ENCODE peak calls at places on chromosome 13, in ten cellular contexts. Q, R, L, E, C, D, F, K, H and X are unnamed samples.

GRCh38 chr13:99360696-99361095 is 53.5 kb upstream of the GPR183 start:
- DNase-seq in D (no peak), Q (no peak), K (no peak), H (no peak), E (no peak), L (no peak), F (no peak), C (no peak), R (no peak), X (no peak)

GRCh38 chr13:109412232-109412935 is 374.0 kb downstream of the IRS2 start:
- DNase-seq in L (no peak), C (peak), R (peak), Q (peak), K (no peak), F (peak), H (peak), E (peak), D (no peak), X (peak)

GRCh38 chr13:50082426-50083283 is 67.4 kb downstream of the KCNRG start:
- DNase-seq in Q (peak), L (peak), C (peak), F (peak), E (peak), H (peak), R (peak), K (peak), D (peak), X (peak)

GRCh38 chr13:31965361-31966066 is 66.1 kb upstream of the FRY start:
- DNase-seq in D (no peak), R (no peak), K (no peak), F (no peak), Q (no peak), H (peak), C (no peak), L (no peak), E (no peak), X (peak)

GRCh38 chr13:114109646-114110045 is 22.8 kb downstream of the RASA3 start:
- DNase-seq in Q (no peak), H (no peak), L (no peak), E (no peak), D (peak), C (no peak), R (no peak), K (no peak), F (no peak), X (no peak)

GRCh38 chr13:77810430-77810829 is 108.2 kb downstream of the EDNRB start:
- DNase-seq in D (no peak), C (no peak), E (no peak), R (no peak), F (peak), H (peak), K (no peak), Q (no peak), L (no peak), X (peak)

GRCh38 chr13:61276401-61276800 is 139.2 kb downstream of the PCDH20 start:
- DNase-seq in H (no peak), K (no peak), Q (no peak), D (no peak), R (no peak), C (no peak), F (no peak), E (no peak), L (no peak), X (no peak)

GRCh38 chr13:110506859-110507566 is 54.5 kb downstream of the RAB20 start:
- DNase-seq in C (no peak), D (no peak), L (no peak), E (peak), H (no peak), R (peak), K (peak), Q (no peak), F (peak), X (peak)

GRCh38 chr13:45548281-45548680 is 67.3 kb downstream of the ERICH6B start:
- DNase-seq in L (no peak), R (no peak), F (no peak), K (no peak), Q (no peak), H (no peak), D (no peak), E (no peak), C (no peak), X (no peak)

GRCh38 chr13:44407891-44408290 is 34.3 kb downstream of the SERP2 start:
- DNase-seq in Q (no peak), D (no peak), H (no peak), L (no peak), E (no peak), F (no peak), K (peak), R (peak), C (no peak), X (no peak)

GRCh38 chr13:48949566-48950506 is 25.9 kb upstream of the FNDC3A start:
- DNase-seq in L (no peak), K (no peak), R (no peak), H (no peak), C (no peak), D (no peak), Q (no peak), E (no peak), F (no peak), X (no peak)

GRCh38 chr13:35894636-35895035 is 236.5 kb downstream of the DCLK1 start:
- DNase-seq in Q (no peak), D (no peak), E (no peak), K (no peak), R (no peak), F (no peak), H (no peak), L (no peak), C (no peak), X (no peak)

GRCh38 chr13:40221460-40222201 is 444.8 kb downstream of the FOXO1 start:
- DNase-seq in D (no peak), L (peak), Q (no peak), R (no peak), H (peak), K (peak), F (no peak), C (no peak), E (no peak), X (peak)

GRCh38 chr13:23715762-23716235 is 145.6 kb downstream of the TNFRSF19 start:
- DNase-seq in H (no peak), K (no peak), R (no peak), Q (no peak), F (peak), D (no peak), E (peak), L (no peak), C (no peak), X (no peak)

GRCh38 chr13:34391071-34391470 is 551.0 kb upstream of the NBEA start:
- DNase-seq in E (no peak), H (peak), F (no peak), R (peak), C (no peak), D (no peak), K (no peak), Q (no peak), L (no peak), X (peak)

GRCh38 chr13:67803118-67803517 is 573.0 kb upstream of the PCDH9 start:
- DNase-seq in D (no peak), F (no peak), E (no peak), H (no peak), R (no peak), L (no peak), Q (no peak), C (no peak), K (no peak), X (no peak)
- TF ChIP-seq CTCF in D (no peak), F (no peak), E (no peak), H (no peak), R (no peak), L (no peak), Q (no peak), C (no peak), K (no peak), X (no peak)

DNA sequence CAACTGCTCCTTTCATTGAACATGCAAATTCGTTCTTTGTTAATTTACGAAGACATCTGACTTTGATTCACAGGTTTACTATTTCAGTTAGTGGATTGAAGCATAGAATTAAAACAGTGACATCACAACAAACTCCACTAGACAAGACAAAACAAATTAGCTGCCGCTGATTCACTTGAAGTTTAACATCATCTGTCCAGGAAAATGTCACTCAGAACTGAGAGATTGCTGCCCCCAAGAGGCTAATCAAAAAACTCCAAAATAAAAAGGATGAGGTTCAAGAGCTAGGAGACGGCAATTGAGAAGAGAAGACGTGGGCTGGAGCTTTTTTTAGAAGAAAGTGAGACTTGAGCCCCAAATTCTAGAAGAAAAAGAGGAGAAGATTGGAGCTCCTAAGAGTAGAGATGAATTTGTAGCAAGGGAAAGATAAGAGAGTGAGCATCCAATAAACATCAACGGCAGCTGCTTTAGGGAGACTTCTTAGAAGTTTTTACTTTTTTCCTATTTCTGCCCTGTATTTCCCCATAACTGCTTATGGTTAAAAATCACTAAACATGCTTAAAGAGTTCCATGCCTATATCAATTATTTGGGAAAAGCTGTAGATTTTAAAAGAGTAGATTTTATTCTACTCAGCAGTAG is 40.8 kb upstream of the TPP2 start:
- DNase-seq in H (peak), Q (peak), F (peak), D (no peak), K (no peak), L (no peak), E (no peak), C (no peak), R (peak), X (peak)
- TF ChIP-seq CTCF in H (peak), Q (peak), F (peak), D (no peak), K (no peak), L (peak), E (no peak), C (peak), R (peak), X (peak)

DNA sequence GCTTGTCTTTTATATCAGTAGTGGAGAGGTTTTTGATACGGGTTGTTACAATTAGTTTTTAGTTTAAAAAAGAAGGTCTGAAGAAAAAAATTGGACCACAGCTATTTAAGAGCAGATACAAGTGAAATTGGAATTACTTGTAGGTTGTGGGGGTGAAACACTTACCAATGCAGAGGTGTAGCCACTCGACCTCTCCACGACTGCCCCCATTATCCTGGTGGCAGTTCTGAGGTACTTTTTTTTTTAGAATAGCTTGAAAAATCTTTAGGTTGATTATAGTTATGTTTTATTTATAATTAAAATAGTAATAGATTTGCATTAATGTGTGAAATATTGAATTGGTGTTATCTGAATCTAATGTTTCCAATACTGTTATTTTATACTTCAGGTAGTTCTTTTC is 60.7 kb downstream of the PAN3 start:
- DNase-seq in L (no peak), Q (no peak), F (no peak), D (no peak), K (no peak), C (no peak), R (no peak), E (no peak), H (no peak), X (no peak)
- TF ChIP-seq CTCF in L (no peak), Q (peak), F (no peak), D (no peak), K (no peak), C (peak), R (no peak), E (no peak), H (no peak), X (no peak)

GRCh38 chr13:59038824-59039223 is 1124.9 kb downstream of the DIAPH3 start:
- DNase-seq in Q (no peak), H (peak), D (no peak), E (no peak), R (peak), F (no peak), K (no peak), L (no peak), C (no peak), X (no peak)

GRCh38 chr13:59047546-59047945 is 1116.2 kb downstream of the DIAPH3 start:
- DNase-seq in D (no peak), C (no peak), L (no peak), E (no peak), K (no peak), F (no peak), R (no peak), H (peak), Q (no peak), X (no peak)

DNA sequence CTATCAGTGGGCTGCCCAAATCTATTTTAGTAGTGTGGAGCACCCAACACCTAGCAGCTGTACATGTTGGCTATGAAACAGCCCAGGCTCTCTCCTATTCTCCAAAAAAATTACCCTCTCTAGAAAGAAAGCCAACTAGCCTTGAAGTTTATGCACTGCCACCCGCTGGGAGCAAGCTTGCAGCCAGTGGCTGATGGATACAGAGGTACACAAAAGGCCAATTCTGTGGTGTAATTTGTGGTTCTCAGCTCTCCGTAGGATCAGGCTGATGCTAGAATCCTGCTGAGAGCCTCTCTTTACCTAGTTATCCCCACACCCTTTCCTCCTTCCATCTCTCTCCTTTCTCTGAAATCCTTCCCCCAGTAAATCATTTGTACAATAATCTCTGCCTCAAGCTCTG is 1120.7 kb downstream of the DIAPH3 start:
- DNase-seq in F (no peak), C (no peak), E (no peak), K (no peak), L (no peak), R (no peak), D (no peak), Q (no peak), H (no peak), X (no peak)
- TF ChIP-seq CTCF in F (no peak), C (no peak), E (no peak), K (no peak), L (no peak), R (no peak), D (no peak), Q (no peak), H (no peak), X (no peak)

GRCh38 chr13:100542546-100543156 is 45.9 kb downstream of the GGACT start:
- DNase-seq in D (no peak), C (no peak), F (no peak), K (no peak), E (no peak), L (no peak), R (peak), Q (no peak), H (peak), X (peak)
- TF ChIP-seq CTCF in D (no peak), C (peak), F (peak), K (no peak), E (no peak), L (peak), R (peak), Q (peak), H (peak), X (peak)

GRCh38 chr13:75359266-75359665 is 122.7 kb downstream of the TBC1D4 start:
- DNase-seq in R (peak), C (no peak), Q (no peak), E (no peak), L (no peak), H (peak), K (no peak), D (no peak), F (no peak), X (peak)

GRCh38 chr13:75355609-75356008 is 126.4 kb downstream of the TBC1D4 start:
- DNase-seq in D (no peak), Q (no peak), E (no peak), R (no peak), C (no peak), F (no peak), L (no peak), K (no peak), H (no peak), X (no peak)

GRCh38 chr13:75360170-75360569 is 121.8 kb downstream of the TBC1D4 start:
- DNase-seq in F (no peak), C (no peak), H (no peak), Q (no peak), D (no peak), E (no peak), K (no peak), L (no peak), R (no peak), X (no peak)

GRCh38 chr13:75356426-75356825 is 125.5 kb downstream of the TBC1D4 start:
- DNase-seq in Q (no peak), K (no peak), C (no peak), R (no peak), E (no peak), D (no peak), L (no peak), H (peak), F (no peak), X (no peak)

GRCh38 chr13:75357576-75358295 is 124.2 kb downstream of the TBC1D4 start:
- DNase-seq in F (peak), D (no peak), Q (peak), L (peak), E (peak), H (peak), C (no peak), K (no peak), R (peak), X (peak)
- TF ChIP-seq CTCF in F (peak), D (no peak), Q (peak), L (peak), E (no peak), H (peak), C (peak), K (no peak), R (peak), X (peak)